ENCODE peak calls at places on chromosomes 16 and 17, in five cellular contexts. M is transverse colon, H is mucosa of gallbladder, D is body of pancreas, Y is NCI-H2081. X is an unnamed sample.

GRCh38 chr17:58377005-58377660 is 25.1 kb upstream of the SUPT4H1 start:
- DNase-seq in M (peak), H (peak), D (peak), Y (no peak), X (no peak)

GRCh38 chr17:82943751-82944150 is 103.9 kb upstream of the ZNF750 start:
- DNase-seq in M (no peak), H (no peak), D (no peak), Y (no peak), X (no peak)

GRCh38 chr17:1055751-1056645 is 59.1 kb downstream of the TIMM22 start:
- DNase-seq in M (peak), H (peak), D (peak), Y (peak), X (no peak)

GRCh38 chr17:5785867-5786509 is 201.7 kb upstream of the NLRP1 start:
- DNase-seq in M (no peak), H (no peak), D (no peak), Y (no peak), X (no peak)

GRCh38 chr17:35735036-35735805 is 3.8 kb downstream of the RASL10B start:
- DNase-seq in M (no peak), H (no peak), D (no peak), Y (no peak), X (no peak)

GRCh38 chr16:84387021-84387420 is 18.7 kb downstream of the ATP2C2 start:
- DNase-seq in M (no peak), H (no peak), D (no peak), Y (no peak), X (no peak)

GRCh38 chr17:77433385-77434135 is 292.8 kb downstream of the SEC14L1 start:
- DNase-seq in M (no peak), H (no peak), D (no peak), Y (no peak), X (no peak)

GRCh38 chr17:2435181-2435741 is 34.4 kb upstream of the MNT start:
- DNase-seq in M (no peak), H (no peak), D (peak), Y (peak), X (peak)

GRCh38 chr16:67405336-67405735 is 10.9 kb downstream of the ZDHHC1 start:
- DNase-seq in M (no peak), H (no peak), D (no peak), Y (no peak), X (no peak)

GRCh38 chr17:83199500-83200201 is 120.2 kb downstream of the METRNL start:
- DNase-seq in M (peak), H (peak), D (peak), Y (no peak), X (no peak)

GRCh38 chr17:80026359-80027042 is 9.2 kb downstream of the TBC1D16 start:
- DNase-seq in M (peak), H (no peak), D (peak), Y (no peak), X (peak)